ENCODE peak calls at places on chromosome 10, in four cellular contexts. P, E, G and X are unnamed samples.
A peak's percentile ranks its signal among the peaks of the same experiment; 100 is the strongest.

GRCh38 chr10:79390551-79391229 is 43.4 kb downstream of the PPIF start:
- DNase-seq in P (peak; percentile 22), E (peak; percentile 1), G (peak; percentile 21), X (peak; percentile 4)

GRCh38 chr10:5943536-5943935 is 33.8 kb downstream of the IL15RA start:
- DNase-seq in P (peak; percentile 36), E (no peak), G (no peak), X (peak; percentile 42)

GRCh38 chr10:22823109-22823508 is 104.7 kb upstream of the ARMC3 start:
- DNase-seq in P (no peak), E (no peak), G (no peak), X (no peak)

GRCh38 chr10:94012834-94013830 is 19.4 kb downstream of the PLCE1 start:
- DNase-seq in P (no peak), E (no peak), G (no peak), X (no peak)

GRCh38 chr10:128011059-128011979 is 104.4 kb downstream of the PTPRE start:
- DNase-seq in P (peak; percentile 90), E (no peak), G (peak; percentile 86), X (peak; percentile 23)

GRCh38 chr10:97109562-97109961 is 76.2 kb downstream of the SLIT1 start:
- DNase-seq in P (no peak), E (no peak), G (no peak), X (no peak)

GRCh38 chr10:73655257-73655989 is 406 bp downstream of the SYNPO2L start:
- DNase-seq in P (no peak), E (no peak), G (no peak), X (no peak)

GRCh38 chr10:47424231-47424630 is 40.1 kb upstream of the ZNF488 start:
- DNase-seq in P (no peak), E (no peak), G (no peak), X (no peak)

GRCh38 chr10:28087675-28088351 is 88.9 kb upstream of the ODAD2 start:
- DNase-seq in P (no peak), E (no peak), G (no peak), X (no peak)

GRCh38 chr10:50988792-50989191 is 85.5 kb upstream of the PRKG1 start:
- DNase-seq in P (no peak), E (no peak), G (no peak), X (no peak)

GRCh38 chr10:114481055-114481454 is 76.8 kb upstream of the AFAP1L2 start:
- DNase-seq in P (no peak), E (no peak), G (no peak), X (no peak)

GRCh38 chr10:114491419-114491818 is 87.1 kb upstream of the AFAP1L2 start:
- DNase-seq in P (no peak), E (no peak), G (no peak), X (no peak)

DNA sequence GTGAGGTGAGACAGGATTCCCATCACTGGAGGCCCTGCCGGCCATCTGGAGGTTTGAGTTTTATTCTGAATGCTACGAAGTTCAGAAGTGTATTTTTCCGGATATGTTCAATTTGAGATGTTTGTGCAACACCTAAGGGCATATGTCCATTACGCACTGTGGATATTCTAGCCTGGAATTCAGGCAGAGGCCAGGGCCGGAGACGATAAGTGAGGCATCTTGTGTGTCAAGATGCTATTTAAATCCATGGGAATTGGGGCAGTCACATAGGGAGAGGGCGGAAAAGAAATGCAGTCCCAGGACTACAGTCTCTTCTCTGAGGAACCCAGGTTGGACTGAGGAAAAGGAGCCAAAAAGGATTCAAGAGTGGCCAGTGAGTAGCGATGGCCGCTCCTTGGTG is 1.9 kb upstream of the SUV39H2 start:
- DNase-seq in P (no peak), E (no peak), G (no peak), X (no peak)
- H3K4me3 ChIP-seq in P (no peak overlapping the region), E (peak overlapping the region; percentile 96), G (no peak overlapping the region), X (no peak overlapping the region)

GRCh38 chr10:108104697-108105096 is 940.2 kb upstream of the SORCS1 start:
- DNase-seq in P (no peak), E (no peak), G (no peak), X (no peak)
- H3K4me1 ChIP-seq in P (no peaks in the 10 kb centered on the region), E (no peaks in the 10 kb centered on the region), G (no peaks in the 10 kb centered on the region), X (no peaks in the 10 kb centered on the region)

GRCh38 chr10:123995082-123995460 is 98.3 kb downstream of the CHST15 start:
- DNase-seq in P (no peak), E (no peak), G (no peak), X (no peak)
- H3K4me3 ChIP-seq in P (peak overlapping the region; percentile 12), E (peak overlapping the region; percentile 66), G (peak overlapping the region; percentile 14), X (peak overlapping the region; percentile 23)

GRCh38 chr10:71239131-71239915 is 27.0 kb downstream of the UNC5B start:
- DNase-seq in P (no peak), E (no peak), G (no peak), X (no peak)
- H3K4me1 ChIP-seq in P (peaks cover 74% of the 10 kb centered on the region), E (peaks cover 61% of the 10 kb centered on the region), G (peaks cover 12% of the 10 kb centered on the region), X (peaks cover 12% of the 10 kb centered on the region)

DNA sequence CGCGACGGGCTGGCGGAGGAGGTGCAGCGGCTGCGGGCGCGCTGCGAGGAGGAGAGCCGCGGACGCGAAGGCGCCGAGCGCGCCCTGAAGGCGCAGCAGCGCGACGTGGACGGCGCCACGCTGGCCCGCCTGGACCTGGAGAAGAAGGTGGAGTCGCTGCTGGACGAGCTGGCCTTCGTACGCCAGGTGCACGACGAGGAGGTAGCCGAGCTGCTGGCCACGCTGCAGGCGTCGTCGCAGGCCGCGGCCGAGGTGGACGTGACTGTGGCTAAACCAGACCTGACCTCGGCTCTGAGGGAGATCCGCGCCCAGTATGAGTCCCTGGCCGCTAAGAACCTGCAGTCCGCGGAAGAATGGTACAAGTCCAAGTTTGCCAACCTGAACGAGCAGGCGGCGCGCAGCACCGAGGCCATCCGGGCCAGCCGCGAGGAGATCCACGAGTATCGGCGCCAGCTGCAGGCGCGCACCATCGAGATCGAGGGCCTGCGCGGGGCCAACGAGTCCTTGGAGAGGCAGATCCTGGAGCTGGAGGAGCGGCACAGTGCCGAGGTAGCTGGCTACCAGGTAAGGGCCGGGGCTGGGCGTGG is 868 bp downstream of the INA start:
- DNase-seq in P (no peak), E (no peak), G (no peak), X (no peak)
- H3K4me3 ChIP-seq in P (peak overlapping the region; percentile 11), E (peak overlapping the region; percentile 59), G (peak overlapping the region; percentile 16), X (peak overlapping the region; percentile 36)

DNA sequence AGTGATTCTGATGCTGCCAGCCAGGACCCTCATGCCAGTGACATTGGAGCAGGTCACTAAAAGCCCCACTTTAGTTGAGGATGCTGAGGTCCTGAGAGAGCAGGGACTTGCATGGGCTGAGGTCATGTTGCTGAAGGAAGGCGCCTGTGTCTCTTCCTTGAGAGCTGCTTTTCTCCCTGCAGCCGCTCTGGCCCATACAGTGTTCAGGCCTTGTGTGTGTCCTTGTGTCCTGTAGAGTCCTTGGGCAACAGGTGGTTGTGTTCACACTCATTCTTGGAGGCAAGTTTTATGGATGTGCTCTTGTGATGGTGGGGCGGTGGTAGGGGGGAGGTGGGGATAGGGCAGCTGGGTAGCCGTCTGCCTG is 33.3 kb downstream of the TSPAN14 start:
- DNase-seq in P (no peak), E (no peak), G (no peak), X (no peak)
- H3K4me1 ChIP-seq in P (peaks cover 88% of the 10 kb centered on the region), E (peaks cover 18% of the 10 kb centered on the region), G (peaks cover 21% of the 10 kb centered on the region), X (no peaks in the 10 kb centered on the region)

GRCh38 chr10:11819027-11819426 is 4.1 kb upstream of the PROSER2 start:
- DNase-seq in P (no peak), E (no peak), G (no peak), X (no peak)

GRCh38 chr10:11810313-11810766 is 12.8 kb upstream of the PROSER2 start:
- DNase-seq in P (no peak), E (no peak), G (no peak), X (no peak)

GRCh38 chr10:11808808-11809207 is 14.3 kb upstream of the PROSER2 start:
- DNase-seq in P (no peak), E (no peak), G (no peak), X (no peak)

GRCh38 chr10:11813855-11814557 is 9.2 kb upstream of the PROSER2 start:
- DNase-seq in P (peak; percentile 52), E (no peak), G (no peak), X (no peak)

DNA sequence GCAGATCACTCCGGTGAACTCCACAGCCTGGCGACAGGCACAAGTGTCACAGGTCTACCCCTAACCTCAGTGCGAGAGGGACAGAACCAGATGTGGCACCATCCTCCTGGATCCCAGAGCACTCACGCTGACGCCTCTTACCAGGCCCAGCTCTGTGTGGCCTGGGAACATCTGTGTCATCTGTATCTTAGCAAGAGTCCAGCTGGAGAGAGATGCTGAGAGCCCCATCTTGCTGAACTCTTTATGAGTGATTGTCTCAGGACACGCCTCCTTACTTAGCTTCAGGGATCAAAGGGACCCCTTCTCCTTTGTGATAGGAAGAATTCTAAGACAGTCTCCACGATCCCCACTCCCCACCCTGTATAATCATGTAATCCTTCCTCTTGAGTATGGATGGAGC is 10.0 kb upstream of the PROSER2 start:
- DNase-seq in P (no peak), E (no peak), G (no peak), X (no peak)
- H3K4me3 ChIP-seq in P (no peak overlapping the region), E (no peak overlapping the region), G (no peak overlapping the region), X (no peak overlapping the region)